ENCODE peak calls at places on chromosomes 2 and 18, in four cellular contexts. One of them, this sample, is unnamed.

GRCh38 chr2:234422242-234422641 is 74.6 kb downstream of the ARL4C start:
- DNase-seq in neural progenitor cell: no peak
- DNase-seq in PC-3: peak
- DNase-seq in hepatocyte: peak
- DNase-seq in this sample: peak

GRCh38 chr2:113282747-113283533 is 4.2 kb upstream of the PAX8 start:
- DNase-seq in neural progenitor cell: peak
- DNase-seq in hepatocyte: peak
- DNase-seq in PC-3: peak
- DNase-seq in this sample: peak

GRCh38 chr18:26734760-26735159 is 130.7 kb downstream of the AQP4 start:
- DNase-seq in PC-3: no peak
- DNase-seq in hepatocyte: no peak
- DNase-seq in neural progenitor cell: no peak
- DNase-seq in this sample: no peak

GRCh38 chr2:103289101-103289725 is 527.4 kb downstream of the TMEM182 start:
- DNase-seq in neural progenitor cell: peak
- DNase-seq in PC-3: peak
- DNase-seq in hepatocyte: no peak
- DNase-seq in this sample: no peak

GRCh38 chr2:109513749-109514588 is 99.8 kb downstream of the SEPTIN10 start:
- DNase-seq in neural progenitor cell: no peak
- DNase-seq in PC-3: peak
- DNase-seq in hepatocyte: peak
- DNase-seq in this sample: peak

GRCh38 chr2:196403471-196403870 is 232.1 kb upstream of the STK17B start:
- DNase-seq in hepatocyte: no peak
- DNase-seq in neural progenitor cell: no peak
- DNase-seq in PC-3: peak
- DNase-seq in this sample: peak

GRCh38 chr2:64017811-64018714 is 1.2 kb downstream of the VPS54 start:
- DNase-seq in hepatocyte: peak
- DNase-seq in PC-3: peak
- DNase-seq in neural progenitor cell: peak
- DNase-seq in this sample: peak

GRCh38 chr2:40178971-40179370 is 272.9 kb downstream of the SLC8A1 start:
- DNase-seq in PC-3: peak
- DNase-seq in neural progenitor cell: no peak
- DNase-seq in hepatocyte: no peak
- DNase-seq in this sample: peak

GRCh38 chr2:219399716-219400478 is 12.2 kb upstream of the DNPEP start:
- DNase-seq in hepatocyte: no peak
- DNase-seq in neural progenitor cell: no peak
- DNase-seq in PC-3: no peak
- DNase-seq in this sample: no peak

DNA sequence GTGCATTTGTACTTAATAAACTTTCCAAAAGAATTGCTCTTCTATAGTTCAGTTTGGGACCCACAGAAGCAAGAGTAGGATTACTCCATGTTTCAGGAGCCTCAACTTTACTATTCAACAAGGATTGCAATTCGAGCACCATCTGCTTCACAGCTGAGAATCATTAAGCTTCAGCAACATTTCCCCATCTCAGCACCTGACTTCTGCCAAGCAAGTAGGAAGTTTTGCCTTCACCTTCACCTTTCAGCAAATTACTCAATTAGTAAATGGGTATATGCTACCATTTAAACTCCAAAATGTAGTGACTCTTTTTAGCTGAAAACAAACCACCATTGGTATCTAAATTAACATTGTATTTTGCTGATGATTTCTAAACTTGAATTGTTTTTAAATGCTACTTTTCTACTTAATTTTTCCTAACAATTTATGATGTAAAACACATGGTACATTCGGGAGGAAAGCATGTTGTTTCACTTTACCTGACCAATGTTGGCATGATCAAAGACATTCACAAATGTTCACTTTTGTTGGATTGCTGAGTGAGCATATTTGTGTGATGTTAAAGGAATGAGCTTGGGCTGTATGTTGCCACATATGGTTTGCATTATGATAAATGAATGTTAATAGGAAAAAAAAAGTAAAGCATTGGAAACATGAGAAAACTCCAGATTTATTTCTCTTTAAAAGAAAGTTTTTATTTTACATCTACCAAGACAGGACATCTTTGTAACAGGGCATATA is 159.2 kb downstream of the GULP1 start:
- DNase-seq in neural progenitor cell: no peak
- DNase-seq in hepatocyte: no peak
- DNase-seq in PC-3: no peak
- DNase-seq in this sample: peak
- TF ChIP-seq EZH2phosphoT487 in neural progenitor cell: no peak
- TF ChIP-seq EZH2phosphoT487 in hepatocyte: no peak
- TF ChIP-seq EZH2phosphoT487 in PC-3: no peak
- TF ChIP-seq EZH2phosphoT487 in this sample: no peak

DNA sequence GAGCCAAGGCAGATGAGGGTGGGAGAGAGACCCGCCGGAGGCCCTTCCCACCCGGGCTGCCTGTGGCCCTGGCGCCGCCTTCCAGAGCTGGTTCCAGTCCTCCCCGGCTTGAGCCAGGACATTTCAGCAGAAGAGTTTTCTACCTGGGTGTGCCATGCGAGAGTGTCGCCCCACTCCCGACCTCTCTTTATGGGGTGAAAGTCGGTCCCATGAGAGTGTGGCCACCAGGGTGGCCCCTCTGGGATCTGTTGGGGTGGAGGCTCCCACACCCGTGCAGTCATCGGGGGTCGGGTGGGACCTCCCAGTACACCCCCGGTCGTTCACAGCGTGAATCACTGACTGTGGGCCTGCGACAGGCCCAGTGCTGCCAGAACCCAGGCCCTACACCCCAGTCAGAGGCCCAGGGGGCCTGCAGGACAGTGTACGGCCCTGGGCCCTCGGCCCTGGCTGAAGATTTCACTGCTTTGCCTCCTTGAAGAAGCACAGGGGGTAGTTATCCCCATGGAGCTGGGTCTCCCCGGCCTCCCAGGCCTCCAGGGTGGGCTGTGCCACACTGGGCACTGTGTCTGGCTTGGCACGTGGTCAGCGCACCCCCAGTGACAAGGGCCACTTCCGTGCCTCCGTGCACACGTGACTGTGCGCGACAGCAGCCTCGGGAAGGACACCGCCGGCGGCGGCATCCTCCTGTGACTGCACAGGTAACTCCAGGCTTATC is 5.9 kb downstream of the NFATC1 start:
- DNase-seq in neural progenitor cell: no peak
- DNase-seq in PC-3: no peak
- DNase-seq in hepatocyte: no peak
- DNase-seq in this sample: no peak
- TF ChIP-seq EZH2 in neural progenitor cell: no peak
- TF ChIP-seq EZH2 in PC-3: no peak
- TF ChIP-seq EZH2 in hepatocyte: no peak
- TF ChIP-seq EZH2 in this sample: no peak

GRCh38 chr2:46269545-46270273 is 27.5 kb upstream of the EPAS1 start:
- DNase-seq in hepatocyte: no peak
- DNase-seq in PC-3: no peak
- DNase-seq in neural progenitor cell: no peak
- DNase-seq in this sample: peak
- H3K4me2 ChIP-seq in hepatocyte: no peak
- H3K4me2 ChIP-seq in PC-3: no peak
- H3K4me2 ChIP-seq in neural progenitor cell: no peak
- H3K4me2 ChIP-seq in this sample: no peak

GRCh38 chr2:5111581-5111980 is 580.6 kb upstream of the SOX11 start:
- DNase-seq in PC-3: peak
- DNase-seq in hepatocyte: peak
- DNase-seq in neural progenitor cell: no peak
- DNase-seq in this sample: no peak
- TF ChIP-seq EZH2phosphoT487 in PC-3: no peak
- TF ChIP-seq EZH2phosphoT487 in hepatocyte: no peak
- TF ChIP-seq EZH2phosphoT487 in neural progenitor cell: no peak
- TF ChIP-seq EZH2phosphoT487 in this sample: no peak

DNA sequence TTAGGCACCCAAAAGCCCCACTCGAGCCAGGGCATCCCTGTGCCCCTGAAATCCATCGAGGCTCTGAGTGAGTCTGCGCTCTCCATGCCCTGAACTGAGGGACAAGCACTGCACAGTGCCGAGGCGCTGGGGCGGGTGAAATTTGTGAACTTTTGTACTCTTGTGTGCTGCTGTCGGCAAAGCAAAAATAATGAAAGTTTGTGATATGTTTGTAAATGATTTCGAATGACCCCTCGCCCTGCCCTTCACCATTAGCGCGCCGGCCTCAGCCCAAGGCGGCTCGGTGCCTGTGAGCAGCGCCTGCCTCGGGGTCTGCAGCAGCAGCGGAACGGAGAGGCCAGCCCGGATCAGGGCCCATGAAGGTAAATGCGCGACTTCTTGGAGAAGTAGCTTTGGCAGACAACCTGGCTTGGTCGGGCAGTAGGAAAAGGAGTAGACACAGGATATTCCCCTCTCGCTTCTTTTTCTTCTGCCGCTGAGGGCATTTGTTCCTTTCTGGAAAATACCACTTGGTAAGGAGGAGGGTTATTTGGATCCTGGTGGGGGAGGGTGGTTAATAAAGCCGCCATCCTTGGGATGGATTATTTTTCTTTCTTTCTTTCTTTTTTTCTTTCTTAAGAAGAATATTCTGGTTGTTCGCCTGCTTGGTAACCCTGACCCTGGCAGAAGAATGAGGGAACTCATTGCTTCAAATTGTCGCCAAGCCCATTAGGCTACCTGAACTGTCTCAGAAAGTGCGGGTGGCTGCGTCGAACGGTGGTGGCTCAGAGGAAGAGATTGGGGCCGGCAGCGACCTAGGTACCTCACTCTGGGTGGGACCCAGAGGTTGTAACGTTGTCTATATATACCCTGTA is 1.6 kb upstream of the HOXD4 start:
- DNase-seq in hepatocyte: no peak
- DNase-seq in PC-3: no peak
- DNase-seq in neural progenitor cell: no peak
- DNase-seq in this sample: no peak
- TF ChIP-seq EZH2 in hepatocyte: peak
- TF ChIP-seq EZH2 in PC-3: no peak
- TF ChIP-seq EZH2 in neural progenitor cell: peak
- TF ChIP-seq EZH2 in this sample: no peak

DNA sequence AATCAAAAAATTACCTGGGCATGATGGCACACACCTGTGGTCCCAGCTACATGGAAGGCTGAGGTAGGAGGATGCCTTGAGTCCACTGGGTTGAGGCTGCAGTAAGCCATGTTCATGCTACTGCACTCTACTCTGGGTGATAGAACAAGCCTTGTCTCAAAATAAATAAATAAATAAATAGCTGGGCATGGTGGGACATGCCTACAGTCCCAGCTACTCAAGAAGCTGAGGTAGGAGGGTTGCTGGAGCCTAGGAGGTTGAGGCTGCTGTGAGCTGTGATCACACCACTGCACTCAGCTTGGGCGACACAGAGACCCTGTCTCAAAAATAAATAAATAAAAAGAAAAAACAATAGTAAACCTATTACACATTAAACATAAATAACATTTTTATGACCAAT is 3.0 kb downstream of the AP1S3 start:
- DNase-seq in PC-3: no peak
- DNase-seq in neural progenitor cell: no peak
- DNase-seq in hepatocyte: no peak
- DNase-seq in this sample: no peak
- H3K4me2 ChIP-seq in PC-3: no peak
- H3K4me2 ChIP-seq in neural progenitor cell: no peak
- H3K4me2 ChIP-seq in hepatocyte: no peak
- H3K4me2 ChIP-seq in this sample: no peak

DNA sequence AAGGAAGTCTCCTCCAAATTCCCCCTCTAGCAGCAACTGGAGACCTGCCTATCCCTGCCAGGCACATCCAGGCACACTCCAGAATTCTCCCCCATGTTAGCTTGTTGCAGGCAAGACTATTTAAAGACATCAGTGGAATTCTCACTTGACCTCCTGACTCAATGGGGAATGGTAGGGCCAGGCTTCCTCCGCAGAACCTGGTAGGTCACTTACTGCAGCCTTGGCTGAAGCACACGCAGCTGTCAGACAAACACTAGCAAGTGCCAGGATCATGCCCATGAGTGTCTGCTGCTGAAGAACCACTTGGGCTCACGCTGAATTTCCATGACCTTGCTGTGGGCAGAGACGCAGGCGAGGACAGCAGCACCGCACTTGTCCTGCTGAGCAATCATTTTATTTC is 3.2 kb downstream of the LRRC30 start:
- DNase-seq in PC-3: no peak
- DNase-seq in neural progenitor cell: no peak
- DNase-seq in hepatocyte: no peak
- DNase-seq in this sample: no peak
- TF ChIP-seq EZH2phosphoT487 in PC-3: no peak
- TF ChIP-seq EZH2phosphoT487 in neural progenitor cell: no peak
- TF ChIP-seq EZH2phosphoT487 in hepatocyte: no peak
- TF ChIP-seq EZH2phosphoT487 in this sample: no peak

This sample was measured in GM23248.